ENCODE peak calls at places on chromosome 18, in six cellular contexts. L is naive thymus-derived CD4-positive, alpha-beta T cell; F is CD8-positive, alpha-beta memory T cell; X is stimulated activated CD4-positive, alpha-beta T cell treated with anti-CD3 and anti-CD28 coated beads, Interleukin-12 subunit alpha, Interleukin-12 subunit beta, amount 100 ng/mL, for 4 hours; O is psoas muscle; T is NCI-H1694. A is an unnamed sample.

GRCh38 chr18:76451475-76452331 is 43.3 kb downstream of the ZNF516 start:
- DNase-seq in L (no peak), F (no peak), X (no peak), O (no peak), T (no peak), A (no peak)

GRCh38 chr18:51044928-51045587 is 15.0 kb downstream of the SMAD4 start:
- DNase-seq in L (no peak), F (no peak), X (no peak), O (no peak), T (no peak), A (no peak)

GRCh38 chr18:79510046-79510685 is 114.4 kb downstream of the NFATC1 start:
- DNase-seq in L (no peak), F (no peak), X (no peak), O (peak), T (no peak), A (no peak)

GRCh38 chr18:48643262-48643661 is 104.4 kb downstream of the CTIF start:
- DNase-seq in L (no peak), F (no peak), X (no peak), O (no peak), T (no peak), A (no peak)

GRCh38 chr18:23365602-23366001 is 87.5 kb upstream of the RIOK3 start:
- DNase-seq in L (no peak), F (no peak), X (no peak), O (no peak), T (no peak), A (no peak)

GRCh38 chr18:26489881-26490280 is 58.5 kb downstream of the KCTD1 start:
- DNase-seq in L (no peak), F (no peak), X (no peak), O (no peak), T (no peak), A (no peak)

GRCh38 chr18:67710639-67711038 is 194.1 kb upstream of the DSEL start:
- DNase-seq in L (no peak), F (no peak), X (no peak), O (no peak), T (no peak), A (no peak)

GRCh38 chr18:37640504-37640903 is 74.9 kb upstream of the CELF4 start:
- DNase-seq in L (no peak), F (no peak), X (no peak), O (no peak), T (no peak), A (no peak)

GRCh38 chr18:12393998-12394397 is 13.7 kb upstream of the PRELID3A start:
- DNase-seq in L (no peak), F (no peak), X (no peak), O (no peak), T (no peak), A (no peak)

GRCh38 chr18:3649135-3649558 is 199.2 kb downstream of the TGIF1 start:
- DNase-seq in L (no peak), F (no peak), X (no peak), O (no peak), T (no peak), A (no peak)

GRCh38 chr18:8823530-8823929 is 118.2 kb downstream of the MTCL1 start:
- DNase-seq in L (no peak), F (no peak), X (no peak), O (no peak), T (no peak), A (no peak)

GRCh38 chr18:23844991-23845680 is 155.9 kb downstream of the LAMA3 start:
- DNase-seq in L (no peak), F (no peak), X (no peak), O (no peak), T (no peak), A (no peak)

GRCh38 chr18:36660311-36660710 is 168.5 kb downstream of the TPGS2 start:
- DNase-seq in L (no peak), F (no peak), X (no peak), O (peak), T (no peak), A (no peak)

GRCh38 chr18:55983433-55983832 is 395.4 kb upstream of the TCF4 start:
- DNase-seq in L (no peak), F (no peak), X (no peak), O (no peak), T (no peak), A (no peak)

GRCh38 chr18:54774423-54774822 is 53.9 kb upstream of the RAB27B start:
- DNase-seq in L (no peak), F (no peak), X (no peak), O (no peak), T (no peak), A (no peak)

GRCh38 chr18:73924316-73924715 is 223.3 kb downstream of the FBXO15 start:
- DNase-seq in L (no peak), F (no peak), X (no peak), O (no peak), T (no peak), A (no peak)

GRCh38 chr18:69186162-69186561 is 214.5 kb upstream of the DOK6 start:
- DNase-seq in L (no peak), F (no peak), X (no peak), O (no peak), T (no peak), A (no peak)

GRCh38 chr18:21636769-21637168 is 24.7 kb downstream of the SNRPD1 start:
- DNase-seq in L (no peak), F (no peak), X (no peak), O (no peak), T (no peak), A (no peak)

GRCh38 chr18:56326386-56327072 is 311.9 kb downstream of the TXNL1 start:
- DNase-seq in L (no peak), F (no peak), X (no peak), O (no peak), T (no peak), A (no peak)

GRCh38 chr18:6963452-6964097 is 154.0 kb downstream of the LAMA1 start:
- DNase-seq in L (no peak), F (no peak), X (no peak), O (no peak), T (no peak), A (no peak)

GRCh38 chr18:75360206-75360605 is 67.3 kb downstream of the SMIM21 start:
- DNase-seq in L (no peak), F (no peak), X (no peak), O (no peak), T (no peak), A (no peak)

GRCh38 chr18:21315741-21316187 is 73.7 kb downstream of the GREB1L start:
- DNase-seq in L (no peak), F (no peak), X (no peak), O (no peak), T (no peak), A (no peak)

GRCh38 chr18:45838302-45839070 is 13.0 kb downstream of the SIGLEC15 start:
- DNase-seq in L (no peak), F (no peak), X (no peak), O (no peak), T (no peak), A (no peak)

GRCh38 chr18:35041752-35042379 is 653 bp downstream of the MAPRE2 start:
- DNase-seq in L (peak), F (peak), X (no peak), O (no peak), T (peak), A (no peak)

GRCh38 chr18:2719040-2719439 is 63.5 kb downstream of the SMCHD1 start:
- DNase-seq in L (no peak), F (no peak), X (no peak), O (no peak), T (no peak), A (no peak)

GRCh38 chr18:655445-655844 is 2.0 kb upstream of the TYMS start:
- DNase-seq in L (no peak), F (no peak), X (no peak), O (no peak), T (no peak), A (no peak)

GRCh38 chr18:12304351-12305210 is 3.5 kb upstream of the TUBB6 start:
- DNase-seq in L (no peak), F (no peak), X (no peak), O (no peak), T (no peak), A (peak)